ENCODE peak calls at places on chromosomes 16 and 17, in five cellular contexts. U is HAP-1, V is EH, D is NCI-H146, F is cardiac fibroblast. M is an unnamed sample.

GRCh38 chr17:28550858-28551257 is 1.6 kb downstream of the UNC119 start:
- DNase-seq in D (no peak), F (no peak), V (no peak), U (no peak), M (no peak)

GRCh38 chr17:76659928-76660614 is 16.5 kb upstream of the ST6GALNAC1 start:
- DNase-seq in V (no peak), F (peak; percentile 49), U (no peak), D (peak; percentile 56), M (no peak)

GRCh38 chr17:49748791-49749190 is 15.1 kb downstream of the FAM117A start:
- DNase-seq in V (no peak), D (no peak), F (no peak), U (no peak), M (no peak)

GRCh38 chr16:81693047-81693446 is 86.0 kb upstream of the PLCG2 start:
- DNase-seq in D (no peak), F (no peak), U (no peak), V (peak; percentile 95), M (no peak)

GRCh38 chr16:1961651-1962067 is 2.3 kb downstream of the NDUFB10 start:
- DNase-seq in F (no peak), V (no peak), U (peak; percentile 73), D (peak; percentile 38), M (no peak)

GRCh38 chr17:7555320-7555948 is 3.1 kb upstream of the TNFSF13 start:
- DNase-seq in D (no peak), U (no peak), F (no peak), V (no peak), M (no peak)

GRCh38 chr16:15509593-15510520 is 75.5 kb downstream of the BMERB1 start:
- DNase-seq in F (no peak), D (no peak), U (no peak), V (peak; percentile 92), M (no peak)

GRCh38 chr16:81431554-81432353 is 12.9 kb upstream of the CMIP start:
- DNase-seq in V (peak; percentile 97), U (peak; percentile 68), D (peak; percentile 78), F (peak; percentile 82), M (no peak)

GRCh38 chr16:23145186-23145585 is 4.1 kb downstream of the USP31 start:
- DNase-seq in U (no peak), V (no peak), F (no peak), D (peak; percentile 74), M (no peak)

GRCh38 chr17:42670199-42670924 is 6.4 kb downstream of the PLEKHH3 start:
- DNase-seq in V (no peak), D (no peak), F (no peak), U (no peak), M (no peak)

GRCh38 chr17:19370493-19370960 is 7.8 kb upstream of the MAPK7 start:
- DNase-seq in D (no peak), U (no peak), F (no peak), V (no peak), M (no peak)

GRCh38 chr16:21584817-21585216 is 14.6 kb upstream of the METTL9 start:
- DNase-seq in F (no peak), D (no peak), V (no peak), U (no peak), M (no peak)

GRCh38 chr17:9200197-9200662 is 178.9 kb downstream of the NTN1 start:
- DNase-seq in D (peak; percentile 32), U (no peak), F (no peak), V (no peak), M (no peak)

GRCh38 chr17:66348605-66349165 is 46.3 kb downstream of the PRKCA start:
- DNase-seq in F (peak; percentile 78), D (no peak), V (peak; percentile 84), U (peak; percentile 25), M (no peak)

M was measured in NCI-H1417 treated with DMSO at 0.1 percent for 48 hours.